ENCODE peak calls at places on chromosomes 4 and X, in eight cellular contexts. One of them, this sample, is unnamed. For H3K4me1, the result is how much of the 10 kb centered on the place peaks cover.

GRCh38 chr4:152771736-152772533 is 7.6 kb downstream of the TIGD4 start:
- DNase-seq in SJSA1: no peak
- DNase-seq in stomach: no peak
- DNase-seq in HCT116: no peak
- DNase-seq in sigmoid colon: no peak
- DNase-seq in endothelial cell of umbilical vein: no peak
- DNase-seq in CD8-positive, alpha-beta memory T cell: no peak
- DNase-seq in mucosa of descending colon: no peak
- DNase-seq in this sample: no peak

GRCh38 chr4:184664445-184665210 is 15.1 kb downstream of the PRIMPOL start:
- DNase-seq in SJSA1: no peak
- DNase-seq in stomach: no peak
- DNase-seq in HCT116: no peak
- DNase-seq in sigmoid colon: no peak
- DNase-seq in endothelial cell of umbilical vein: no peak
- DNase-seq in CD8-positive, alpha-beta memory T cell: no peak
- DNase-seq in mucosa of descending colon: no peak
- DNase-seq in this sample: no peak

GRCh38 chrX:108468486-108468885 is 28.8 kb downstream of the COL4A5 start:
- DNase-seq in SJSA1: no peak
- DNase-seq in stomach: no peak
- DNase-seq in HCT116: no peak
- DNase-seq in sigmoid colon: no peak
- DNase-seq in endothelial cell of umbilical vein: no peak
- DNase-seq in CD8-positive, alpha-beta memory T cell: no peak
- DNase-seq in mucosa of descending colon: no peak
- DNase-seq in this sample: no peak

GRCh38 chr4:48295116-48295515 is 25.5 kb upstream of the TEC start:
- DNase-seq in SJSA1: no peak
- DNase-seq in stomach: no peak
- DNase-seq in HCT116: no peak
- DNase-seq in sigmoid colon: no peak
- DNase-seq in endothelial cell of umbilical vein: no peak
- DNase-seq in CD8-positive, alpha-beta memory T cell: no peak
- DNase-seq in mucosa of descending colon: no peak
- DNase-seq in this sample: no peak

GRCh38 chr4:138186264-138186663 is 55.9 kb downstream of the SLC7A11 start:
- DNase-seq in SJSA1: no peak
- DNase-seq in stomach: no peak
- DNase-seq in HCT116: no peak
- DNase-seq in sigmoid colon: no peak
- DNase-seq in endothelial cell of umbilical vein: no peak
- DNase-seq in CD8-positive, alpha-beta memory T cell: no peak
- DNase-seq in mucosa of descending colon: no peak
- DNase-seq in this sample: no peak

GRCh38 chr4:140806175-140806574 is 50.0 kb upstream of the TBC1D9 start:
- DNase-seq in SJSA1: no peak
- DNase-seq in stomach: no peak
- DNase-seq in HCT116: no peak
- DNase-seq in sigmoid colon: no peak
- DNase-seq in endothelial cell of umbilical vein: no peak
- DNase-seq in CD8-positive, alpha-beta memory T cell: no peak
- DNase-seq in mucosa of descending colon: no peak
- DNase-seq in this sample: no peak

GRCh38 chrX:78886550-78886949 is 58.6 kb upstream of the P2RY10 start:
- DNase-seq in SJSA1: no peak
- DNase-seq in stomach: no peak
- DNase-seq in HCT116: no peak
- DNase-seq in sigmoid colon: no peak
- DNase-seq in endothelial cell of umbilical vein: no peak
- DNase-seq in CD8-positive, alpha-beta memory T cell: no peak
- DNase-seq in mucosa of descending colon: no peak
- DNase-seq in this sample: no peak

GRCh38 chr4:19030536-19030935 is 1009.0 kb upstream of the LCORL start:
- DNase-seq in SJSA1: no peak
- DNase-seq in stomach: no peak
- DNase-seq in HCT116: no peak
- DNase-seq in sigmoid colon: no peak
- DNase-seq in endothelial cell of umbilical vein: no peak
- DNase-seq in CD8-positive, alpha-beta memory T cell: no peak
- DNase-seq in mucosa of descending colon: no peak
- DNase-seq in this sample: no peak

GRCh38 chr4:8557151-8558076 is 22.8 kb upstream of the GPR78 start:
- DNase-seq in SJSA1: no peak
- DNase-seq in stomach: no peak
- DNase-seq in HCT116: no peak
- DNase-seq in sigmoid colon: no peak
- DNase-seq in endothelial cell of umbilical vein: no peak
- DNase-seq in CD8-positive, alpha-beta memory T cell: peak
- DNase-seq in mucosa of descending colon: no peak
- DNase-seq in this sample: no peak

GRCh38 chr4:3419836-3420605 is 21.7 kb upstream of the HGFAC start:
- DNase-seq in SJSA1: no peak
- DNase-seq in stomach: no peak
- DNase-seq in HCT116: no peak
- DNase-seq in sigmoid colon: peak
- DNase-seq in endothelial cell of umbilical vein: no peak
- DNase-seq in CD8-positive, alpha-beta memory T cell: no peak
- DNase-seq in mucosa of descending colon: peak
- DNase-seq in this sample: no peak

GRCh38 chr4:110769578-110769977 is 146.7 kb upstream of the PITX2 start:
- DNase-seq in SJSA1: no peak
- DNase-seq in stomach: no peak
- DNase-seq in HCT116: no peak
- DNase-seq in sigmoid colon: no peak
- DNase-seq in endothelial cell of umbilical vein: no peak
- DNase-seq in CD8-positive, alpha-beta memory T cell: no peak
- DNase-seq in mucosa of descending colon: no peak
- DNase-seq in this sample: no peak

GRCh38 chr4:20264688-20265087 is 13.0 kb downstream of the SLIT2 start:
- DNase-seq in SJSA1: no peak
- DNase-seq in stomach: no peak
- DNase-seq in HCT116: no peak
- DNase-seq in sigmoid colon: no peak
- DNase-seq in endothelial cell of umbilical vein: no peak
- DNase-seq in CD8-positive, alpha-beta memory T cell: no peak
- DNase-seq in mucosa of descending colon: no peak
- DNase-seq in this sample: no peak

GRCh38 chr4:158314756-158315487 is 104.6 kb downstream of the TMEM144 start:
- DNase-seq in SJSA1: peak
- DNase-seq in stomach: no peak
- DNase-seq in HCT116: no peak
- DNase-seq in sigmoid colon: no peak
- DNase-seq in endothelial cell of umbilical vein: peak
- DNase-seq in CD8-positive, alpha-beta memory T cell: no peak
- DNase-seq in mucosa of descending colon: no peak
- DNase-seq in this sample: no peak

GRCh38 chr4:52716364-52717151 is 34.7 kb downstream of the ERVMER34-1 start:
- DNase-seq in SJSA1: no peak
- DNase-seq in stomach: no peak
- DNase-seq in HCT116: no peak
- DNase-seq in sigmoid colon: no peak
- DNase-seq in endothelial cell of umbilical vein: no peak
- DNase-seq in CD8-positive, alpha-beta memory T cell: no peak
- DNase-seq in mucosa of descending colon: no peak
- DNase-seq in this sample: no peak

GRCh38 chrX:107146670-107147069 is 28.0 kb upstream of the RBM41 start:
- DNase-seq in SJSA1: no peak
- DNase-seq in stomach: no peak
- DNase-seq in HCT116: no peak
- DNase-seq in sigmoid colon: no peak
- DNase-seq in endothelial cell of umbilical vein: no peak
- DNase-seq in CD8-positive, alpha-beta memory T cell: no peak
- DNase-seq in mucosa of descending colon: no peak
- DNase-seq in this sample: no peak

GRCh38 chr4:40719008-40719623 is 30.6 kb upstream of the NSUN7 start:
- DNase-seq in SJSA1: no peak
- DNase-seq in stomach: no peak
- DNase-seq in HCT116: peak
- DNase-seq in sigmoid colon: no peak
- DNase-seq in endothelial cell of umbilical vein: peak
- DNase-seq in CD8-positive, alpha-beta memory T cell: no peak
- DNase-seq in mucosa of descending colon: no peak
- DNase-seq in this sample: no peak

GRCh38 chr4:13580018-13580417 is 35.7 kb upstream of the NKX3-2 start:
- DNase-seq in SJSA1: no peak
- DNase-seq in stomach: no peak
- DNase-seq in HCT116: no peak
- DNase-seq in sigmoid colon: no peak
- DNase-seq in endothelial cell of umbilical vein: no peak
- DNase-seq in CD8-positive, alpha-beta memory T cell: no peak
- DNase-seq in mucosa of descending colon: no peak
- DNase-seq in this sample: no peak

GRCh38 chr4:91590242-91590641 is 713.5 kb upstream of the GRID2 start:
- DNase-seq in SJSA1: no peak
- DNase-seq in stomach: no peak
- DNase-seq in HCT116: no peak
- DNase-seq in sigmoid colon: no peak
- DNase-seq in endothelial cell of umbilical vein: no peak
- DNase-seq in CD8-positive, alpha-beta memory T cell: no peak
- DNase-seq in mucosa of descending colon: no peak
- DNase-seq in this sample: no peak

GRCh38 chr4:71930459-71930858 is 101.3 kb upstream of the NPFFR2 start:
- DNase-seq in SJSA1: no peak
- DNase-seq in stomach: no peak
- DNase-seq in HCT116: no peak
- DNase-seq in sigmoid colon: no peak
- DNase-seq in endothelial cell of umbilical vein: no peak
- DNase-seq in CD8-positive, alpha-beta memory T cell: no peak
- DNase-seq in mucosa of descending colon: no peak
- DNase-seq in this sample: no peak

GRCh38 chrX:68697036-68697435 is 49.6 kb downstream of the STARD8 start:
- DNase-seq in SJSA1: no peak
- DNase-seq in stomach: no peak
- DNase-seq in HCT116: no peak
- DNase-seq in sigmoid colon: no peak
- DNase-seq in endothelial cell of umbilical vein: peak
- DNase-seq in CD8-positive, alpha-beta memory T cell: no peak
- DNase-seq in mucosa of descending colon: no peak
- DNase-seq in this sample: no peak

GRCh38 chrX:68695206-68695845 is 47.9 kb downstream of the STARD8 start:
- DNase-seq in SJSA1: no peak
- DNase-seq in stomach: no peak
- DNase-seq in HCT116: no peak
- DNase-seq in sigmoid colon: no peak
- DNase-seq in endothelial cell of umbilical vein: no peak
- DNase-seq in CD8-positive, alpha-beta memory T cell: no peak
- DNase-seq in mucosa of descending colon: no peak
- DNase-seq in this sample: no peak

GRCh38 chrX:68697465-68698125 is 50.1 kb downstream of the STARD8 start:
- DNase-seq in SJSA1: no peak
- DNase-seq in stomach: no peak
- DNase-seq in HCT116: no peak
- DNase-seq in sigmoid colon: no peak
- DNase-seq in endothelial cell of umbilical vein: peak
- DNase-seq in CD8-positive, alpha-beta memory T cell: no peak
- DNase-seq in mucosa of descending colon: no peak
- DNase-seq in this sample: no peak

GRCh38 chrX:68694429-68695205 is 47.2 kb downstream of the STARD8 start:
- DNase-seq in SJSA1: no peak
- DNase-seq in stomach: no peak
- DNase-seq in HCT116: no peak
- DNase-seq in sigmoid colon: no peak
- DNase-seq in endothelial cell of umbilical vein: no peak
- DNase-seq in CD8-positive, alpha-beta memory T cell: no peak
- DNase-seq in mucosa of descending colon: no peak
- DNase-seq in this sample: no peak

GRCh38 chrX:68696267-68696666 is 48.8 kb downstream of the STARD8 start:
- DNase-seq in SJSA1: no peak
- DNase-seq in stomach: no peak
- DNase-seq in HCT116: no peak
- DNase-seq in sigmoid colon: no peak
- DNase-seq in endothelial cell of umbilical vein: no peak
- DNase-seq in CD8-positive, alpha-beta memory T cell: no peak
- DNase-seq in mucosa of descending colon: no peak
- DNase-seq in this sample: no peak
- H3K4me1 ChIP-seq in SJSA1: under half
- H3K4me1 ChIP-seq in stomach: under half
- H3K4me1 ChIP-seq in HCT116: under half
- H3K4me1 ChIP-seq in sigmoid colon: under half
- H3K4me1 ChIP-seq in endothelial cell of umbilical vein: half or more
- H3K4me1 ChIP-seq in CD8-positive, alpha-beta memory T cell: under half
- H3K4me1 ChIP-seq in mucosa of descending colon: under half
- H3K4me1 ChIP-seq in this sample: under half

DNA sequence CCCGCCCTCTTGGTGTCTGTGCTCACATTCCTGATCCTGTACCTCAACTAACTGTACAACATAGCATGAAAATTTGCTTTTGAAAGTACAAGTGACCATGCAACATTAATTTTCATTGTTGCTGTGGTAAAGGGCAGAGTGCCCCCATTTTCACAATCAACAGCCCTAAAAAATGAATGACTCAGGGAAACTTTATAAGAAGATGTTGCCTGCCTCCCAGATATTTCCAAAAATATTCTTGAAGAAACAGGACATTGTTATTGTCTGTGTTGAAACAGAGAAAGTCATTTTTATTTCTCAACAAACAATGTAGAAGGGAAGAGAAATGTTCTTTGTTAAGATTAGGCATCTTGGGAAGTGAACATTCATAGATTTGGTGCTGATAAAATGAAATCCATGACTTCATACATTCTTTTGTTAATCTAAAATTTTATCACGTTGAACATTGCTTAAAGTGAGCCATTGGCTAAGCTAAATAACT is 113.9 kb upstream of the ANXA3 start:
- DNase-seq in SJSA1: no peak
- DNase-seq in stomach: no peak
- DNase-seq in HCT116: no peak
- DNase-seq in sigmoid colon: no peak
- DNase-seq in endothelial cell of umbilical vein: no peak
- DNase-seq in CD8-positive, alpha-beta memory T cell: no peak
- DNase-seq in mucosa of descending colon: no peak
- DNase-seq in this sample: no peak
- H3K4me1 ChIP-seq in SJSA1: under half
- H3K4me1 ChIP-seq in stomach: under half
- H3K4me1 ChIP-seq in HCT116: under half
- H3K4me1 ChIP-seq in sigmoid colon: under half
- H3K4me1 ChIP-seq in endothelial cell of umbilical vein: under half
- H3K4me1 ChIP-seq in CD8-positive, alpha-beta memory T cell: under half
- H3K4me1 ChIP-seq in mucosa of descending colon: under half
- H3K4me1 ChIP-seq in this sample: under half

DNA sequence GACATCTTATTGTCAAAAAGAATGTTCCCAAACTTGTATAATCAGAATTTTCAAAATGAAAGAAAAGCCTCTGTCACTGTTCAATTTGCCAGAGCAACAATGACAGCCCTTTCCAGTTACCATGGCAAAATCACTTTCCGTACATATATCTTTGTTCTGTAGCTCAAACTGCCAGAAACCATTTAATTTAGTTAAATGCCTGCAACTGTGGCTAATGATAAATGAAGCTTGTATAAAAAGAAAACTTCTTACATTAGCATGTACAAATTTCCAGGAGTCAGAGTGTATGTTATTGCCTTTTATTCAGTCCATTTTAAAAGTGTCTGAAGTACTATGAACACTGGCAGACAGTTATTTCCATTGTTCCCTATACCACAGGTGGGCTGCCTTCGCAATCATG is 30.4 kb downstream of the ARAP2 start:
- DNase-seq in SJSA1: no peak
- DNase-seq in stomach: no peak
- DNase-seq in HCT116: no peak
- DNase-seq in sigmoid colon: no peak
- DNase-seq in endothelial cell of umbilical vein: no peak
- DNase-seq in CD8-positive, alpha-beta memory T cell: no peak
- DNase-seq in mucosa of descending colon: no peak
- DNase-seq in this sample: no peak
- H3K4me1 ChIP-seq in SJSA1: under half
- H3K4me1 ChIP-seq in stomach: under half
- H3K4me1 ChIP-seq in HCT116: under half
- H3K4me1 ChIP-seq in sigmoid colon: under half
- H3K4me1 ChIP-seq in endothelial cell of umbilical vein: under half
- H3K4me1 ChIP-seq in CD8-positive, alpha-beta memory T cell: under half
- H3K4me1 ChIP-seq in mucosa of descending colon: under half
- H3K4me1 ChIP-seq in this sample: under half

GRCh38 chr4:122875949-122876348 is 46.4 kb downstream of the NUDT6 start:
- DNase-seq in SJSA1: no peak
- DNase-seq in stomach: no peak
- DNase-seq in HCT116: no peak
- DNase-seq in sigmoid colon: no peak
- DNase-seq in endothelial cell of umbilical vein: no peak
- DNase-seq in CD8-positive, alpha-beta memory T cell: no peak
- DNase-seq in mucosa of descending colon: no peak
- DNase-seq in this sample: no peak
- H3K4me1 ChIP-seq in SJSA1: under half
- H3K4me1 ChIP-seq in stomach: under half
- H3K4me1 ChIP-seq in HCT116: under half
- H3K4me1 ChIP-seq in sigmoid colon: under half
- H3K4me1 ChIP-seq in endothelial cell of umbilical vein: under half
- H3K4me1 ChIP-seq in CD8-positive, alpha-beta memory T cell: under half
- H3K4me1 ChIP-seq in mucosa of descending colon: under half
- H3K4me1 ChIP-seq in this sample: under half